ENCODE peak calls at places on chromosomes 7 and 10, in four cellular contexts. L is GM12878, K is H1, N is HepG2. W is an unnamed sample.
A peak's percentile ranks its signal among the peaks of the same experiment; 100 is the strongest.

GRCh38 chr7:118152149-118152548 is 31.8 kb upstream of the LSM8 start:
- DNase-seq in N (no peak), L (no peak), K (no peak), W (peak; percentile 68)

GRCh38 chr7:33692956-33693355 is 212.4 kb upstream of the BMPER start:
- DNase-seq in K (no peak), L (no peak), N (no peak), W (no peak)

GRCh38 chr10:13844651-13845050 is 257.9 kb downstream of the PRPF18 start:
- DNase-seq in K (no peak), N (no peak), L (no peak), W (no peak)

GRCh38 chr7:155184923-155185322 is 112.8 kb upstream of the INSIG1 start:
- DNase-seq in L (no peak), N (no peak), K (no peak), W (no peak)

GRCh38 chr10:111093741-111094380 is 17.0 kb downstream of the ADRA2A start:
- DNase-seq in K (no peak), N (no peak), L (no peak), W (no peak)

GRCh38 chr7:43454936-43455518 is 127.9 kb upstream of the STK17A start:
- DNase-seq in K (no peak), N (peak; percentile 29), L (peak; percentile 13), W (peak; percentile 63)

GRCh38 chr7:12827219-12827821 is 139.9 kb downstream of the ARL4A start:
- DNase-seq in K (no peak), L (no peak), N (no peak), W (no peak)

GRCh38 chr10:132388901-132389630 is 7.9 kb upstream of the PWWP2B start:
- DNase-seq in L (no peak), N (no peak), K (no peak), W (no peak)

GRCh38 chr7:157932498-157933218 is 595.9 kb downstream of the DNAJB6 start:
- DNase-seq in L (no peak), K (no peak), N (peak; percentile 28), W (no peak)

GRCh38 chr7:141875453-141875852 is 34.2 kb upstream of the PRSS37 start:
- DNase-seq in L (no peak), N (no peak), K (no peak), W (peak; percentile 30)
- H3K9me3 ChIP-seq in L (no peaks in the 10 kb centered on the region), N (no peaks in the 10 kb centered on the region), K (no peaks in the 10 kb centered on the region), W (no peaks in the 10 kb centered on the region)

GRCh38 chr10:101704306-101704705 is 9.3 kb upstream of the FBXW4 start:
- DNase-seq in L (no peak), K (no peak), N (no peak), W (no peak)
- TF ChIP-seq SUZ12 in L (no peak), K (no peak), N (no peak), W (no peak)

GRCh38 chr10:3806603-3807002 is 21.6 kb upstream of the KLF6 start:
- DNase-seq in K (no peak), L (no peak), N (peak; percentile 39), W (no peak)
- H3K4me1 ChIP-seq in K (peaks cover 6% of the 10 kb centered on the region), L (peaks cover 54% of the 10 kb centered on the region), N (peaks cover 90% of the 10 kb centered on the region), W (no peaks in the 10 kb centered on the region)

GRCh38 chr7:28804157-28804556 is 154.0 kb downstream of the TRIL start:
- DNase-seq in K (no peak), N (no peak), L (no peak), W (no peak)

GRCh38 chr7:28799619-28800018 is 158.5 kb downstream of the TRIL start:
- DNase-seq in N (no peak), K (no peak), L (no peak), W (no peak)

GRCh38 chr7:28802450-28802849 is 155.7 kb downstream of the TRIL start:
- DNase-seq in N (no peak), L (no peak), K (no peak), W (no peak)

GRCh38 chr7:28798233-28798632 is 159.9 kb downstream of the TRIL start:
- DNase-seq in L (no peak), K (no peak), N (no peak), W (no peak)

DNA sequence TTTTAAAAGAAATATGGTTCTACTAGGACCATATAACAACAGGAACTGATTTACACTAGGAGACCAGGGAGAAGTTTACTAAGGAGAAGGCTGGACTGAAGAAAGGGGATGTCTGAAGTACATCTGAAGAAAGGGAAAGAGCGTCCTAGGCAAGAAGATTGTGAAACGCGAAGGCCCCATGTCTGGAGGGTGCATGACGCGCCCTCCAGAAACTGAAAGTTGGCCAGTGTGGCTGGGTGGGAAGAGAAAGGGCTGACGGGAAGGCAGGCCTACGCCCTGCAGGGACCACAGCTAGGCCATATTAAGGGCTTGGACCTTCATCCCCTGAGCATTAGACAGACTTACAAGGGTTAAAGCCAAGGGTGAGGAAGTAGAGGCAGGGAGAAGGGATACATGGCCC is 158.0 kb downstream of the TRIL start:
- DNase-seq in N (no peak), L (no peak), K (no peak), W (no peak)
- H3K9me3 ChIP-seq in N (no peaks in the 10 kb centered on the region), L (no peaks in the 10 kb centered on the region), K (no peaks in the 10 kb centered on the region), W (no peaks in the 10 kb centered on the region)